ENCODE peak calls at places on chromosomes 4 and X, in four cellular contexts. V is GM12878, F is HepG2, M is GM23338. C is an unnamed sample.

GRCh38 chr4:175813841-175814240 is 1.8 kb upstream of the GPM6A start:
- DNase-seq in V (no peak), F (no peak), M (no peak), C (no peak)

GRCh38 chr4:30821891-30822612 is 101.9 kb downstream of the PCDH7 start:
- DNase-seq in V (no peak), F (no peak), M (peak), C (peak)

GRCh38 chrX:12953420-12953819 is 21.5 kb upstream of the TMSB4X start:
- DNase-seq in V (no peak), F (no peak), M (no peak), C (no peak)

GRCh38 chrX:39665830-39666518 is 431.8 kb downstream of the BCOR start:
- DNase-seq in V (no peak), F (no peak), M (no peak), C (peak)

GRCh38 chr4:16293205-16293860 is 67.1 kb upstream of the TAPT1 start:
- DNase-seq in V (no peak), F (no peak), M (peak), C (no peak)

GRCh38 chr4:123824524-123824923 is 427.9 kb downstream of the SPRY1 start:
- DNase-seq in V (no peak), F (peak), M (no peak), C (no peak)

GRCh38 chr4:4995103-4995761 is 24.0 kb downstream of the CYTL1 start:
- DNase-seq in V (no peak), F (peak), M (peak), C (peak)

GRCh38 chr4:145804134-145804533 is 124.2 kb downstream of the C4orf51 start:
- DNase-seq in V (no peak), F (peak), M (no peak), C (peak)

GRCh38 chr4:190020790-190021717 is 6.0 kb downstream of the FRG2 start:
- DNase-seq in V (no peak), F (peak), M (peak), C (peak)

GRCh38 chr4:39978378-39978775 is 666 bp upstream of the PDS5A start:
- DNase-seq in V (no peak), F (no peak), M (no peak), C (no peak)

GRCh38 chrX:16771483-16772398 is 14.5 kb upstream of the TXLNG start:
- DNase-seq in V (no peak), F (peak), M (peak), C (peak)

GRCh38 chr4:13325744-13326143 is 158.4 kb downstream of the RAB28 start:
- DNase-seq in V (no peak), F (peak), M (peak), C (no peak)

DNA sequence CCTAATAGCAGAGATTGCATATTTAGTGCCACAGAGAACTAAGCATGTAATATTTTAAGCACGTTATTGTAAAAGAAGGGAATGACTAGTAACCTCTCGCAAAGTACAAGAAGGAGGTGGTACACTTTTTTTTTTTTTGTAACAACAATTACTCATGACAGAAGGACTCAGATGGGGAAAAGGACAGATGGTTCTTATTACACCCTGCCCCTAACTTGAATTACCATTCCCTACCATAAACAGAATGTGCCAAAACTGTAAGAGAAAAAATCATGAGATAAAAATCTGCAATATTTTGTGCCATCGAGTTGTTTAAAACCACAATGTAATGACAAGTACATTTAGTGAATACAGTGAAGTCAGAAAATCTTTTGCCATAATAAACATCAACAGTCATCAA is 33.0 kb upstream of the RAPGEF2 start:
- DNase-seq in V (no peak), F (no peak), M (no peak), C (no peak)
- TF ChIP-seq JUNB in V (no peak), F (no peak), M (no peak), C (no peak)

GRCh38 chr4:167233523-167234387 is 539 bp downstream of the SPOCK3 start:
- DNase-seq in V (no peak), F (no peak), M (peak), C (no peak)
- TF ChIP-seq JUNB in V (no peak), F (no peak), M (no peak), C (no peak)

GRCh38 chrX:136963973-136964372 is 69.8 kb downstream of the GPR101 start:
- DNase-seq in V (no peak), F (no peak), M (no peak), C (no peak)

DNA sequence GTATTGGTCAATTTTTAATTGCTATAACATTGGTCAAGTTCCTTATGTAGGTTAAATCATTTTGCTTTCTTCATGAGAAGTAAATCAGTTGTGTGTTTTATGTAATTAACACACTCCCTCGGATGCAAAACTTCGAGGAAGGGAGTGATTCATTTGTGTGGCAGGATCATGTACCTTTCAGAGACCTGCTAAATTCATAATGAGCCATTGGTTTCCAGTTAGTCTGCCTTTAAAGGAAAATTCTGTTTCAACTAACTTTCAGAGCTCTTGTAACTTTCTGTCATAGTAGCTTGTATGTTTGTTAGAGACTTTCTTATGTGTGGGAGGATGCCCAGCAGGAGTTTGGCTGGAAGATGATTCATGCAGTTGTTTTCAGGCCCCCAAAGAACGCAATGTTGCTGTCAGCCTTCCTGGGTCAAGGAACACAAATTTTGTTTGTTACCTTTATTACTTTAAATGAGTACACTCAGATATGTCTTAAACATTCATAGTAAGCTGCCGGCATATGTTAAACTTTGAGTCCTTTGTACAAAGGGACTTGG is 72.1 kb downstream of the GPR101 start:
- DNase-seq in V (no peak), F (no peak), M (no peak), C (no peak)
- TF ChIP-seq JUNB in V (no peak), F (no peak), M (no peak), C (no peak)

DNA sequence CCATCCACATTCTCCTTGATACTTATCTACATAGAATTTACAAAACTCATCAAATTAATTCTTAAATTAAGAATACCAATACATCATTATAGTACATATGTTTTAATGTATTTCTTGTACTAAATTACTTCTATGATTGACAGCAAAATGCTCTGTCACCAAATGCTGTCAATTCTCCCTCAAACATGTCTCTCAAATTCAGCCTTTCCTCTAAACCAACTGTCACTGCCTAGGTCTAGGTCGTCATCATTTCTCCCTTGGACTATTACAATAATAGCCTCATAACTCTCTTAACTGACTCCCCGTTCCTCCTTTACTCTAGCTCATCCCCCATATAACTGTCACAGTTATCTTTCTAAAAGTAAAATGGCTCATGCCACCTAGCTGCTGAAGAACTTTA is 279.7 kb upstream of the FSTL5 start:
- DNase-seq in V (no peak), F (no peak), M (no peak), C (no peak)
- TF ChIP-seq JUNB in V (no peak), F (no peak), M (no peak), C (no peak)

GRCh38 chrX:45009371-45010000 is 136.5 kb downstream of the KDM6A start:
- DNase-seq in V (no peak), F (no peak), M (no peak), C (peak)
- TF ChIP-seq JUNB in V (no peak), F (no peak), M (no peak), C (no peak)

GRCh38 chr4:64520393-64520792 is 111.1 kb upstream of the TECRL start:
- DNase-seq in V (no peak), F (no peak), M (peak), C (no peak)
- TF ChIP-seq JUNB in V (no peak), F (no peak), M (no peak), C (no peak)

C was measured in A549.